ENCODE peak calls at places on chromosomes 6 and 20, in ten cellular contexts. W is psoas muscle; N is lower leg skin; Y is T-helper 1 cell; T is DMS153; X is WERI-Rb-1; F is left lung; K is choroid plexus epithelial cell; R is SK-N-SH; M is effector CD4-positive, alpha-beta T cell. Q is an unnamed sample.

GRCh38 chr6:56359201-56359899 is 112.0 kb upstream of the COL21A1 start:
- DNase-seq in R (peak), K (peak), N (peak), M (peak), W (no peak), X (peak), F (no peak), T (peak), Y (no peak), Q (peak)

GRCh38 chr6:47836046-47836445 is 54.2 kb downstream of the OPN5 start:
- DNase-seq in F (no peak), X (no peak), R (no peak), T (no peak), K (no peak), M (no peak), Y (no peak), W (no peak), N (no peak), Q (no peak)

GRCh38 chr6:138246650-138247440 is 28.6 kb upstream of the PBOV1 start:
- DNase-seq in T (no peak), W (no peak), M (no peak), Y (no peak), N (no peak), F (no peak), R (no peak), X (no peak), K (no peak), Q (no peak)

GRCh38 chr6:71404145-71404966 is 115.7 kb downstream of the OGFRL1 start:
- DNase-seq in M (no peak), F (no peak), R (no peak), K (peak), Y (no peak), T (no peak), W (no peak), X (no peak), N (no peak), Q (no peak)

GRCh38 chr6:150046943-150047342 is 21.6 kb upstream of the RAET1L start:
- DNase-seq in W (no peak), T (no peak), F (no peak), K (no peak), R (no peak), X (no peak), Y (no peak), N (no peak), M (no peak), Q (no peak)

GRCh38 chr20:1932971-1933370 is 37.8 kb downstream of the SIRPA start:
- DNase-seq in W (no peak), T (no peak), X (no peak), R (peak), M (no peak), K (no peak), F (no peak), Y (no peak), N (no peak), Q (no peak)

GRCh38 chr6:124462746-124463145 is 499.5 kb upstream of the RNF217 start:
- DNase-seq in N (no peak), K (no peak), F (no peak), Y (no peak), X (no peak), M (no peak), W (no peak), T (no peak), R (no peak), Q (no peak)

GRCh38 chr20:22248052-22248667 is 336.2 kb downstream of the FOXA2 start:
- DNase-seq in X (peak), T (no peak), Y (no peak), W (no peak), N (no peak), M (no peak), F (no peak), K (peak), R (peak), Q (no peak)

GRCh38 chr20:25066386-25066785 is 8.4 kb upstream of the ACSS1 start:
- DNase-seq in T (peak), Y (no peak), M (no peak), K (no peak), R (no peak), N (no peak), X (no peak), F (peak), W (peak), Q (no peak)

GRCh38 chr6:14661188-14661587 is 543.6 kb downstream of the CD83 start:
- DNase-seq in R (no peak), X (no peak), M (peak), K (peak), Y (no peak), W (no peak), N (no peak), T (no peak), F (no peak), Q (peak)

GRCh38 chr6:15148356-15149058 is 97.4 kb upstream of the JARID2 start:
- DNase-seq in K (peak), X (peak), T (no peak), R (no peak), N (no peak), F (no peak), M (no peak), Y (no peak), W (no peak), Q (no peak)

GRCh38 chr6:68634503-68635411 is at the start of gene ADGRB3:
- DNase-seq in R (peak), W (peak), T (peak), F (peak), K (peak), X (peak), N (peak), M (no peak), Y (no peak), Q (no peak)

GRCh38 chr6:63307581-63308246 is 12.1 kb downstream of the LGSN start:
- DNase-seq in N (no peak), X (peak), K (peak), M (no peak), T (no peak), Y (no peak), W (no peak), F (no peak), R (peak), Q (no peak)

GRCh38 chr6:105787747-105788146 is 298.4 kb upstream of the PRDM1 start:
- DNase-seq in W (no peak), R (no peak), T (no peak), N (no peak), Y (no peak), M (no peak), K (no peak), X (no peak), F (no peak), Q (no peak)

GRCh38 chr20:62020935-62021701 is 44.6 kb downstream of the TAF4 start:
- DNase-seq in N (no peak), F (no peak), T (no peak), W (peak), K (peak), Y (no peak), X (no peak), M (no peak), R (peak), Q (no peak)

GRCh38 chr6:92710048-92710447 is 709.3 kb downstream of the EPHA7 start:
- DNase-seq in W (no peak), N (no peak), R (no peak), X (no peak), K (no peak), F (no peak), T (no peak), M (no peak), Y (no peak), Q (no peak)

GRCh38 chr20:50269111-50270033 is 78.7 kb downstream of the CEBPB start:
- DNase-seq in F (no peak), T (no peak), N (no peak), R (no peak), K (no peak), W (peak), M (no peak), Y (no peak), X (no peak), Q (no peak)

GRCh38 chr6:84309336-84309735 is 81.9 kb upstream of the CEP162 start:
- DNase-seq in K (no peak), N (no peak), X (no peak), F (no peak), M (no peak), R (no peak), Y (no peak), T (no peak), W (no peak), Q (no peak)

GRCh38 chr6:147135211-147135672 is 69.0 kb upstream of the STXBP5 start:
- DNase-seq in T (no peak), R (no peak), W (no peak), N (no peak), M (no peak), F (no peak), K (peak), Y (no peak), X (no peak), Q (no peak)